ENCODE peak calls at places on chromosome 18, in eight cellular contexts. K, Z, V, D, R, Q, I and E are unnamed samples.

GRCh38 chr18:79982736-79983135 is 5.6 kb downstream of the TXNL4A start:
- DNase-seq in K (no peak), V (no peak), R (no peak), Q (no peak), D (no peak), I (no peak), Z (no peak), E (no peak)

GRCh38 chr18:43950062-43950461 is 672.8 kb upstream of the SYT4 start:
- DNase-seq in Z (no peak), R (no peak), V (no peak), K (no peak), I (no peak), D (no peak), Q (no peak), E (no peak)

GRCh38 chr18:76958692-76959341 is 136.5 kb downstream of the ZNF236 start:
- DNase-seq in D (no peak), Z (no peak), R (no peak), V (peak), K (no peak), Q (no peak), I (no peak), E (no peak)

GRCh38 chr18:48619016-48619415 is 80.2 kb downstream of the CTIF start:
- DNase-seq in Q (no peak), R (no peak), D (no peak), I (no peak), Z (no peak), V (no peak), K (no peak), E (no peak)

GRCh38 chr18:14941792-14942191 is 193.8 kb downstream of the ANKRD30B start:
- DNase-seq in D (no peak), R (no peak), Z (no peak), Q (no peak), V (no peak), K (no peak), I (no peak), E (no peak)

GRCh38 chr18:79246309-79247108 is 149.2 kb upstream of the NFATC1 start:
- DNase-seq in I (peak), D (peak), V (peak), K (peak), R (peak), Q (no peak), Z (peak), E (peak)

GRCh38 chr18:54125429-54125828 is 99.0 kb downstream of the MBD2 start:
- DNase-seq in Z (no peak), K (no peak), Q (no peak), V (no peak), D (no peak), R (no peak), I (no peak), E (no peak)

GRCh38 chr18:48481092-48481491 is 57.7 kb upstream of the CTIF start:
- DNase-seq in I (no peak), Z (no peak), K (no peak), V (no peak), D (no peak), R (no peak), Q (no peak), E (no peak)

GRCh38 chr18:48918660-48919415 is 31.9 kb downstream of the SMAD7 start:
- DNase-seq in R (no peak), D (no peak), Z (no peak), Q (no peak), I (no peak), V (no peak), K (peak), E (no peak)

GRCh38 chr18:41881285-41881684 is 73.7 kb upstream of the PIK3C3 start:
- DNase-seq in D (peak), R (no peak), Q (no peak), Z (no peak), K (no peak), V (no peak), I (no peak), E (no peak)

GRCh38 chr18:21826196-21826595 is 85.6 kb downstream of the MIB1 start:
- DNase-seq in D (no peak), Z (no peak), V (no peak), K (no peak), I (no peak), Q (no peak), R (no peak), E (no peak)

GRCh38 chr18:75581336-75582121 is 154.0 kb upstream of the SMIM21 start:
- DNase-seq in D (no peak), R (no peak), Q (no peak), I (no peak), K (no peak), V (no peak), Z (no peak), E (no peak)

GRCh38 chr18:54950221-54950620 is 9.0 kb downstream of the CCDC68 start:
- DNase-seq in Q (no peak), V (no peak), I (no peak), D (no peak), R (no peak), Z (no peak), K (no peak), E (no peak)

GRCh38 chr18:35112696-35113095 is 71.5 kb downstream of the MAPRE2 start:
- DNase-seq in D (no peak), V (no peak), I (no peak), R (no peak), Q (no peak), K (no peak), Z (no peak), E (no peak)

GRCh38 chr18:58529714-58530354 is 99.1 kb downstream of the ALPK2 start:
- DNase-seq in D (peak), K (peak), I (peak), Q (peak), Z (peak), R (peak), V (peak), E (peak)

GRCh38 chr18:36454848-36455458 is 157.4 kb downstream of the FHOD3 start:
- DNase-seq in Q (no peak), K (no peak), I (no peak), R (no peak), Z (no peak), V (no peak), D (no peak), E (no peak)